ENCODE peak calls at places on chromosomes 12 and 14, in ten cellular contexts. I, F, Z, L, K, V, R, U, Y and S are unnamed samples.

GRCh38 chr14:42475289-42475688 is 868.6 kb downstream of the LRFN5 start:
- DNase-seq in I (no peak), F (no peak), L (no peak), V (no peak), Z (no peak), R (no peak), K (no peak), U (no peak), Y (no peak), S (no peak)

GRCh38 chr12:7498832-7499231 is 4.7 kb downstream of the CD163 start:
- DNase-seq in Y (no peak), I (no peak), L (no peak), K (no peak), V (peak; percentile 50), R (no peak), F (no peak), U (no peak), Z (no peak), S (no peak)

GRCh38 chr14:33714527-33715222 is 236.2 kb downstream of the EGLN3 start:
- DNase-seq in R (no peak), Z (no peak), U (no peak), V (no peak), Y (no peak), K (no peak), L (no peak), I (no peak), F (no peak), S (no peak)

GRCh38 chr12:42299392-42300308 is 26.2 kb downstream of the ZCRB1 start:
- DNase-seq in Z (no peak), V (no peak), L (no peak), K (no peak), Y (no peak), U (no peak), I (no peak), F (no peak), R (no peak), S (no peak)

GRCh38 chr12:57110189-57111045 is 745 bp downstream of the STAT6 start:
- DNase-seq in F (peak; percentile 81), Y (peak; percentile 68), R (peak; percentile 41), Z (peak; percentile 90), V (no peak), K (peak; percentile 52), I (peak; percentile 87), U (no peak), L (peak; percentile 67), S (peak; percentile 74)

GRCh38 chr12:15605886-15606590 is 183.2 kb downstream of the EPS8 start:
- DNase-seq in Z (no peak), F (no peak), Y (no peak), R (no peak), V (no peak), I (no peak), L (no peak), K (no peak), U (no peak), S (no peak)

GRCh38 chr12:4251228-4251891 is 22.2 kb upstream of the CCND2 start:
- DNase-seq in U (no peak), V (no peak), R (no peak), L (no peak), I (no peak), Y (no peak), Z (no peak), K (no peak), F (no peak), S (no peak)

GRCh38 chr14:91170504-91171121 is 56.7 kb downstream of the DGLUCY start:
- DNase-seq in Y (no peak), F (no peak), R (no peak), V (no peak), I (no peak), K (no peak), U (no peak), Z (no peak), L (no peak), S (no peak)

GRCh38 chr12:101745481-101745880 is 6.2 kb upstream of the SYCP3 start:
- DNase-seq in I (no peak), R (no peak), L (no peak), Z (no peak), F (no peak), U (no peak), K (no peak), Y (no peak), V (no peak), S (no peak)

GRCh38 chr12:101746661-101747060 is 7.4 kb upstream of the SYCP3 start:
- DNase-seq in R (no peak), I (no peak), K (peak; percentile 29), V (no peak), Y (no peak), Z (no peak), L (no peak), U (no peak), F (no peak), S (no peak)

GRCh38 chr12:101740980-101741379 is 1.7 kb upstream of the SYCP3 start:
- DNase-seq in V (no peak), R (no peak), Z (no peak), I (no peak), L (no peak), U (no peak), K (no peak), Y (no peak), F (no peak), S (no peak)

GRCh38 chr12:101743242-101743641 is 4.0 kb upstream of the SYCP3 start:
- DNase-seq in R (no peak), K (no peak), V (no peak), Z (no peak), U (no peak), Y (no peak), I (no peak), F (no peak), L (no peak), S (no peak)

DNA sequence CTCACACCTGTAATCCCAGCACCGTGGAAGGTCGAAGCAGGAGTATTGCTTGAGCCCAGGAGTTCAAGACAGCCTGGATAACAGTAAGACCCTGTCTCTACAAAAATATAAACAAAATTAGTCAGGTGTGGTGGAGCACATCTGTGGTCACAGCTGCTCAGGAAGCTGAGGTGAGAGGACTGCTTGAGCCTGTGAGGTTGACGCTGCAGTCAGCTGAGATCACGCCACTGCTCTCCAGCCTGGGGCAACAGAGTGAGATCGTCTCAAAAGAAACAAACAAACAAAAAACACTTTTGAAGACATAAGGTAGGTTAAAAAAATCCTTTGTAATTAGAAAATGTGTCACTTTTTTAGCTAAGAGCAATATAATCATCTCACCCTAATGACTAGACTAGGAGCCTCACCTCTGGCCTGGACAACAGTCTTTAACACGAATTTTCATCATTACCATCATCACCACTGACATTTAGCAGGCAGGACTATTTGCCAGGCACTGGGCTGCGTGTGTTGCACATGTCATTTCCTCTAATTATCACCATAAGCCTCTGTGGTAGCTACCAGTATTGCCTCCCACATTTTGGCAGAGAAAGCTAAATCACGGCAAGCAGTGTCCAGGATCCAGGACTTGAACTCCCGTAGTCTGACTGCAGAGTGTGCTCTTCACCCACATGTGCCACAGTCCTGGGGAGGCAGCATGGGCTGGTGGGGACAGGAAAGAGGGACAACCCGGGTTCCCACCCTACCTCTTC is 4.6 kb upstream of the SYCP3 start:
- DNase-seq in U (no peak), K (no peak), L (no peak), F (no peak), Y (no peak), Z (no peak), R (no peak), V (no peak), I (no peak), S (no peak)
- TF ChIP-seq CTCF in U (no peak), K (peak; percentile 17), L (no peak), F (no peak), Y (no peak), Z (no peak), R (no peak), V (no peak), I (no peak), S (no peak)

GRCh38 chr14:29800961-29801360 is 126.7 kb downstream of the PRKD1 start:
- DNase-seq in U (no peak), F (no peak), I (no peak), L (no peak), R (no peak), K (no peak), Z (no peak), V (no peak), Y (no peak), S (no peak)
- TF ChIP-seq CTCF in U (no peak), F (no peak), I (no peak), L (peak; percentile 43), R (no peak), K (no peak), Z (no peak), V (no peak), Y (no peak), S (peak; percentile 42)

GRCh38 chr12:751192-751827 is 1.1 kb upstream of the WNK1 start:
- DNase-seq in U (peak; percentile 93), R (peak; percentile 61), F (peak; percentile 93), I (peak; percentile 97), Y (peak; percentile 94), L (peak; percentile 90), Z (peak; percentile 95), V (peak; percentile 86), K (peak; percentile 86), S (peak; percentile 90)

GRCh38 chr12:751828-752672 is at the start of gene WNK1:
- DNase-seq in F (peak; percentile 97), I (peak; percentile 97), Y (peak; percentile 98), U (peak; percentile 95), V (peak; percentile 98), Z (peak; percentile 99), K (peak; percentile 96), L (peak; percentile 93), R (peak; percentile 97), S (peak; percentile 98)

GRCh38 chr12:754238-754816 is 1.9 kb downstream of the WNK1 start:
- DNase-seq in K (peak; percentile 35), L (no peak), R (no peak), Z (no peak), I (no peak), V (no peak), Y (peak; percentile 17), U (no peak), F (no peak), S (no peak)

GRCh38 chr12:753401-754237 is 1.2 kb downstream of the WNK1 start:
- DNase-seq in V (no peak), K (peak; percentile 52), U (peak; percentile 62), Z (peak; percentile 83), L (peak; percentile 33), R (peak; percentile 17), F (peak; percentile 54), I (no peak), Y (peak; percentile 39), S (peak; percentile 46)

GRCh38 chr12:752673-753400 is 458 bp downstream of the WNK1 start:
- DNase-seq in V (peak; percentile 16), U (no peak), L (peak; percentile 55), Z (peak; percentile 85), K (peak; percentile 66), Y (peak; percentile 45), F (peak; percentile 63), R (no peak), I (no peak), S (peak; percentile 65)
- TF ChIP-seq CTCF in V (no peak), U (peak; percentile 14), L (peak; percentile 47), Z (peak; percentile 17), K (peak; percentile 42), Y (no peak), F (peak; percentile 13), R (no peak), I (no peak), S (no peak)

GRCh38 chr14:69260979-69261605 is 1.1 kb downstream of the GALNT16 start:
- DNase-seq in I (no peak), F (peak; percentile 48), R (peak; percentile 3), V (no peak), U (no peak), L (peak; percentile 48), Z (peak; percentile 72), K (peak; percentile 40), Y (no peak), S (no peak)

GRCh38 chr14:69259176-69259530 is 805 bp upstream of the GALNT16 start:
- DNase-seq in Z (no peak), F (no peak), I (no peak), L (no peak), K (no peak), R (no peak), V (no peak), U (no peak), Y (no peak), S (no peak)

GRCh38 chr14:69261761-69262331 is 1.9 kb downstream of the GALNT16 start:
- DNase-seq in L (no peak), R (no peak), I (no peak), K (no peak), U (no peak), V (no peak), Y (peak; percentile 51), Z (peak; percentile 65), F (peak; percentile 54), S (no peak)

GRCh38 chr14:69260246-69260978 is 454 bp downstream of the GALNT16 start:
- DNase-seq in F (no peak), Y (no peak), L (peak; percentile 58), R (no peak), K (peak; percentile 22), U (no peak), Z (no peak), I (no peak), V (no peak), S (peak; percentile 61)

GRCh38 chr14:69259531-69260245 is at the start of gene GALNT16:
- DNase-seq in Z (no peak), F (peak; percentile 51), K (peak; percentile 22), Y (peak; percentile 47), I (no peak), R (no peak), V (no peak), U (no peak), L (peak; percentile 60), S (peak; percentile 53)
- TF ChIP-seq CTCF in Z (peak; percentile 22), F (peak; percentile 39), K (peak; percentile 29), Y (peak; percentile 19), I (no peak), R (no peak), V (no peak), U (no peak), L (peak; percentile 60), S (peak; percentile 51)